ENCODE peak calls at places on chromosomes 2 and 18, in four cellular contexts. One of them, this sample, is unnamed.

GRCh38 chr2:8956789-8957188 is 46.7 kb downstream of the MBOAT2 start:
- DNase-seq in A549: no peak
- DNase-seq in IMR-90: no peak
- DNase-seq in K562: no peak
- DNase-seq in this sample: no peak

GRCh38 chr2:144261336-144261735 is 258.6 kb downstream of the ZEB2 start:
- DNase-seq in A549: no peak
- DNase-seq in IMR-90: no peak
- DNase-seq in K562: no peak
- DNase-seq in this sample: no peak

GRCh38 chr2:234463626-234464290 is 33.1 kb downstream of the ARL4C start:
- DNase-seq in A549: peak; percentile 73
- DNase-seq in IMR-90: peak; percentile 76
- DNase-seq in K562: no peak
- DNase-seq in this sample: no peak

GRCh38 chr18:9653390-9653789 is 39.0 kb upstream of the PPP4R1 start:
- DNase-seq in A549: no peak
- DNase-seq in IMR-90: no peak
- DNase-seq in K562: no peak
- DNase-seq in this sample: no peak

GRCh38 chr18:75489493-75490190 is 62.1 kb upstream of the SMIM21 start:
- DNase-seq in A549: peak; percentile 86
- DNase-seq in IMR-90: peak; percentile 98
- DNase-seq in K562: no peak
- DNase-seq in this sample: peak; percentile 81

GRCh38 chr2:234670052-234670451 is 173.2 kb upstream of the ARL4C start:
- DNase-seq in A549: no peak
- DNase-seq in IMR-90: peak; percentile 94
- DNase-seq in K562: no peak
- DNase-seq in this sample: no peak

GRCh38 chr18:52572036-52572750 is 232.2 kb downstream of the DCC start:
- DNase-seq in A549: peak; percentile 31
- DNase-seq in IMR-90: no peak
- DNase-seq in K562: no peak
- DNase-seq in this sample: no peak

GRCh38 chr18:6672909-6673308 is 56.6 kb upstream of the ARHGAP28 start:
- DNase-seq in A549: no peak
- DNase-seq in IMR-90: no peak
- DNase-seq in K562: no peak
- DNase-seq in this sample: no peak

GRCh38 chr2:227785293-227785692 is 28.3 kb upstream of the CCL20 start:
- DNase-seq in A549: no peak
- DNase-seq in IMR-90: no peak
- DNase-seq in K562: no peak
- DNase-seq in this sample: no peak

DNA sequence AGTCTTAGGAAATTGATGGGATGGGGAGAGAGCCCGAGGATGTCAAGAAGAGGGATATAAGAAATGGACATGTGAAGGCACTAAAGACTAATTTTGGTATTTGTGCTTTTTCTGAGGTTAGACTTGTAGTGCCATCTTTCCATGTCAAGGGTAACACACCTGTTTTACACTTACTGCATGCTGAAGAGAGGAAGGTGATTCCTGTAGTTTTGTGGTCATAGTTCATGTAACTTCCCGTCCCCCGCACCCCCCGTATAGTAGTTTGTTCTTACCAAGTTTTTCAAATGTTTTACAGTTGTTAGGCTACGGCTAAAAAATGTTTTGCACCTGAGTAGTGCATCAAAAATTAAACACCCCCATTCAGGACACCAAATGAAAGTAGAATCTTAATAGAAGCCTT is 73.8 kb downstream of the CLIP4 start:
- DNase-seq in A549: no peak
- DNase-seq in IMR-90: no peak
- DNase-seq in K562: no peak
- DNase-seq in this sample: no peak
- TF ChIP-seq CEBPB in A549: no peak
- TF ChIP-seq CEBPB in IMR-90: no peak
- TF ChIP-seq CEBPB in K562: no peak
- TF ChIP-seq CEBPB in this sample: no peak

DNA sequence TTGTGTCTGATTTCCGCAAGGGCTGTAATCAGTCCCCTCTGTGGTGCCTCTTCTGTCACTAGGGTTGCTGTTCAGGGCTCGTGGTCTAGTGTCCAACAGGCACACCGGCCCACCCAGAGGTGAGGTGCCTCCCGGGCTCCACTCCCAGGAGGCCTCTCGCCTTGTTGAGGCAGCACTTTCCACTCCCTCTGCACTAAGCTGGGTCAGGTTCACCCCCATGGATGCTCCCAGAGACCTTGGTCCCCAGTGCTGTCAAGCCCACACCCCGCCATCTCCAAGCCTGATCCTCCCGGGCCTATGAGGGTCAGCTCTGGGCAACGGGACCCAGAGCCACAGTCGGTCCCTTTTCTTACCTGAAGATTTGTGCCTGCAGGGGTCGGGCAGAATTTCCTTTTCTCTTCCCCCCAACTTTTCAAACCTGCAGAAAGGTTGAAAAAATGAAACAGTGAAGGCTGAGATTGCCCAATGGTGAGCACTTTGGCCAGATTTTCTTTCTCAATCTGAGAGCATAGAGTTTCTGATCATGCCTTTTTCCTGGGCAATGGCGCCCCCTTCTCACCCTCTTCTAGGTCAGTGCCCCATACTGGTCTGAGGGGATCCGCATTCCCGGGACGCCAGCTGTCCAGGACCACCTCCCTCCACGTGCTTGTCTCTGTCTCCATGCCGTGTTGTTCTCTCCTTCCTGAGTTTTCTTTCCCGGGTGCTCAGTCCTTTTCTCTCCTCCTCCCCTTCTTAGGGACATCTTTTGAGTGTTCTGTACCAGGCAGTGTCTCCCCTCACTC is 148.0 kb downstream of the ASB1 start:
- DNase-seq in A549: no peak
- DNase-seq in IMR-90: no peak
- DNase-seq in K562: no peak
- DNase-seq in this sample: no peak
- TF ChIP-seq CEBPB in A549: no peak
- TF ChIP-seq CEBPB in IMR-90: no peak
- TF ChIP-seq CEBPB in K562: no peak
- TF ChIP-seq CEBPB in this sample: no peak

GRCh38 chr2:1800716-1801388 is 56.5 kb upstream of the PXDN start:
- DNase-seq in A549: no peak
- DNase-seq in IMR-90: no peak
- DNase-seq in K562: no peak
- DNase-seq in this sample: no peak

GRCh38 chr2:1800306-1800705 is 56.0 kb upstream of the PXDN start:
- DNase-seq in A549: no peak
- DNase-seq in IMR-90: no peak
- DNase-seq in K562: no peak
- DNase-seq in this sample: no peak

GRCh38 chr2:1798425-1799144 is 54.3 kb upstream of the PXDN start:
- DNase-seq in A549: no peak
- DNase-seq in IMR-90: no peak
- DNase-seq in K562: no peak
- DNase-seq in this sample: no peak

GRCh38 chr2:1796581-1796930 is 52.2 kb upstream of the PXDN start:
- DNase-seq in A549: no peak
- DNase-seq in IMR-90: no peak
- DNase-seq in K562: no peak
- DNase-seq in this sample: no peak

GRCh38 chr2:1799174-1799573 is 54.9 kb upstream of the PXDN start:
- DNase-seq in A549: no peak
- DNase-seq in IMR-90: no peak
- DNase-seq in K562: no peak
- DNase-seq in this sample: no peak
- TF ChIP-seq CEBPB in A549: no peak
- TF ChIP-seq CEBPB in IMR-90: no peak
- TF ChIP-seq CEBPB in K562: no peak
- TF ChIP-seq CEBPB in this sample: no peak

GRCh38 chr2:240958366-240959213 is 39.8 kb upstream of the SNED1 start:
- DNase-seq in A549: no peak
- DNase-seq in IMR-90: no peak
- DNase-seq in K562: no peak
- DNase-seq in this sample: no peak
- TF ChIP-seq CEBPB in A549: no peak
- TF ChIP-seq CEBPB in IMR-90: no peak
- TF ChIP-seq CEBPB in K562: no peak
- TF ChIP-seq CEBPB in this sample: no peak

GRCh38 chr18:13680612-13681011 is 45.7 kb downstream of the FAM210A start:
- DNase-seq in A549: peak; percentile 38
- DNase-seq in IMR-90: no peak
- DNase-seq in K562: no peak
- DNase-seq in this sample: peak; percentile 29
- TF ChIP-seq CEBPB in A549: no peak
- TF ChIP-seq CEBPB in IMR-90: no peak
- TF ChIP-seq CEBPB in K562: no peak
- TF ChIP-seq CEBPB in this sample: no peak

DNA sequence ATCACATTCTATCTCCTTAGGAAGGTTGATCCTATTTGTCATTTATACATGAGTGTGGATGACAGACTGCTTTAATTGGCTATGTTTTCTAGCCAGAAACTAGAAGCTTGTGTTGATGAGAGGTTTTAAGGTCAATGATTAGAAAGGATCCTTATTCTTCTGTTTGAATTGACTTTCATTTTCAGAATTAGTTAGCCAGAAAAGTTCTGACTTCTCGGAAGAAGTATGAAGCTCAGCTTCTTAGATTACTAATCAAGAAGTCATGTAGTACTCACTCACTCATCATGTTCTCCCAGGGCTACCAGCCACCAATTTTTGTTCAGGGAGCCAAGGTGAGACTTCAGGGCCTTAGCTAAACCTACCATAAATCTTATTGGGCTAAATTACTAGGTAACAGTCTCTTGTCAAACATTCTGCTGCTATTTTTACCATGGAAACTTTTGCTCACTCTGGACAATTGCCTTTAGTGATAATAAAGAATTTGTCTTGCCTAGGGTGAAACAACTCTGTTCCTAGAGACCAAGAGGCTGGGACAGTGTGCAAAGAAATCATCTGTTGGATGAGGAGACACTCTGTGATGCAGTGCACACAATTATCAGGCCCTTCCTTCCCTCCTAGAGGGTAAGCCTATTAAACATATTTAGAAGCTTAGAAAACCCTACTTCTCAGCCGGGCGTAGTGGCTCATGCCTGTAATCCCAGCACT is 111.6 kb upstream of the DNMT3A start:
- DNase-seq in A549: no peak
- DNase-seq in IMR-90: peak; percentile 10
- DNase-seq in K562: no peak
- DNase-seq in this sample: no peak
- TF ChIP-seq CEBPB in A549: no peak
- TF ChIP-seq CEBPB in IMR-90: no peak
- TF ChIP-seq CEBPB in K562: no peak
- TF ChIP-seq CEBPB in this sample: no peak

GRCh38 chr2:64797881-64798590 is 144.3 kb upstream of the SERTAD2 start:
- DNase-seq in A549: no peak
- DNase-seq in IMR-90: peak; percentile 75
- DNase-seq in K562: no peak
- DNase-seq in this sample: no peak

GRCh38 chr2:64795024-64795592 is 141.4 kb upstream of the SERTAD2 start:
- DNase-seq in A549: no peak
- DNase-seq in IMR-90: no peak
- DNase-seq in K562: no peak
- DNase-seq in this sample: no peak

GRCh38 chr2:64803776-64804175 is 150.1 kb upstream of the SERTAD2 start:
- DNase-seq in A549: no peak
- DNase-seq in IMR-90: no peak
- DNase-seq in K562: no peak
- DNase-seq in this sample: no peak

GRCh38 chr2:64796926-64797325 is 143.2 kb upstream of the SERTAD2 start:
- DNase-seq in A549: no peak
- DNase-seq in IMR-90: no peak
- DNase-seq in K562: no peak
- DNase-seq in this sample: no peak

GRCh38 chr2:64799592-64800252 is 146.0 kb upstream of the SERTAD2 start:
- DNase-seq in A549: no peak
- DNase-seq in IMR-90: peak; percentile 13
- DNase-seq in K562: no peak
- DNase-seq in this sample: no peak
- TF ChIP-seq CEBPB in A549: no peak
- TF ChIP-seq CEBPB in IMR-90: no peak
- TF ChIP-seq CEBPB in K562: no peak
- TF ChIP-seq CEBPB in this sample: no peak

DNA sequence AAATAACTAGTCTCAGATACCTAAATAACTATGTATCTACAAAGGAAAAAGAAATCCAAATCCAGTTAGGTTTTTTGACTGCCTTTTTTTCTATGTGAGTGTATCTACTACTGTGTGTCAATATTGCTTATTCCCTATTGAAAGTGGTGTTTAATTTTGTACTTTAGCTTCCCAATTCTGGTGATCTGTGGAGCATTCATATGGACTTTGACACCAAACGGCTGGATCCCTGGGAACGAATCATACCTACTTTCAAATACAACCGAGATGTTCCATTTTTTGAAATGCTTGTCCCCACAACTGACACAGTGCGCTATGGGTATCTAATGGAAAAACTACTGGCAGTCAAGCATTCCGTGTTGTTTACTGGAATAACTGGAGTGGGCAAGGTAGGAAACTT is 152.8 kb downstream of the DNAH6 start:
- DNase-seq in A549: no peak
- DNase-seq in IMR-90: no peak
- DNase-seq in K562: no peak
- DNase-seq in this sample: no peak
- TF ChIP-seq CEBPB in A549: no peak
- TF ChIP-seq CEBPB in IMR-90: no peak
- TF ChIP-seq CEBPB in K562: no peak
- TF ChIP-seq CEBPB in this sample: no peak